ENCODE peak calls at places on chromosomes 2 and 18, in four cellular contexts. Q, P, J and A are unnamed samples. For H3K9me3, the result is how much of the 10 kb centered on the place peaks cover.

GRCh38 chr2:235165136-235165535 is 213.3 kb downstream of the SH3BP4 start:
- DNase-seq in P (no peak), Q (no peak), J (no peak), A (no peak)

GRCh38 chr2:70104231-70105111 is 17.2 kb downstream of the PCBP1 start:
- DNase-seq in P (no peak), J (no peak), Q (peak), A (no peak)

GRCh38 chr18:45398448-45398847 is 216.8 kb upstream of the SLC14A2 start:
- DNase-seq in J (no peak), P (no peak), Q (no peak), A (no peak)

GRCh38 chr18:2857491-2858063 is 10.8 kb downstream of the EMILIN2 start:
- DNase-seq in J (peak), Q (peak), P (no peak), A (no peak)

GRCh38 chr2:230124792-230125452 is 56.2 kb upstream of the SLC16A14 start:
- DNase-seq in J (peak), Q (no peak), P (no peak), A (no peak)

GRCh38 chr2:132731431-132731830 is 61.4 kb upstream of the LYPD1 start:
- DNase-seq in Q (no peak), J (no peak), P (no peak), A (no peak)

GRCh38 chr2:68375522-68376040 is 10.5 kb downstream of the PLEK start:
- DNase-seq in P (no peak), J (no peak), Q (no peak), A (no peak)

GRCh38 chr2:48423376-48423775 is 106.6 kb upstream of the STON1 start:
- DNase-seq in Q (no peak), J (no peak), P (no peak), A (no peak)

GRCh38 chr2:219001577-219002394 is 8.6 kb upstream of the CRYBA2 start:
- DNase-seq in J (peak), Q (peak), P (no peak), A (peak)

GRCh38 chr2:186422226-186422625 is 63.8 kb upstream of the ZC3H15 start:
- DNase-seq in P (no peak), Q (no peak), J (no peak), A (peak)

GRCh38 chr2:216643986-216644662 is 10.9 kb downstream of the IGFBP2 start:
- DNase-seq in J (no peak), P (no peak), Q (no peak), A (no peak)

GRCh38 chr18:12597775-12598174 is 60.1 kb downstream of the SPIRE1 start:
- DNase-seq in P (no peak), Q (peak), J (peak), A (peak)

GRCh38 chr2:1454346-1454745 is 41.1 kb downstream of the TPO start:
- DNase-seq in J (no peak), Q (no peak), P (no peak), A (no peak)

GRCh38 chr18:45503988-45504387 is 111.3 kb upstream of the SLC14A2 start:
- DNase-seq in Q (no peak), P (no peak), J (no peak), A (no peak)

GRCh38 chr2:8636691-8637636 is 44.9 kb upstream of the ID2 start:
- DNase-seq in P (no peak), J (peak), Q (peak), A (no peak)

GRCh38 chr18:58363767-58364540 is 264.9 kb downstream of the ALPK2 start:
- DNase-seq in Q (no peak), J (no peak), P (no peak), A (no peak)

GRCh38 chr18:74906189-74906588 is 302.8 kb downstream of the PTGR3 start:
- DNase-seq in P (no peak), Q (no peak), J (no peak), A (no peak)

GRCh38 chr2:98727369-98727749 is 3.6 kb downstream of the MGAT4A start:
- DNase-seq in J (no peak), P (no peak), Q (no peak), A (no peak)

GRCh38 chr2:231334981-231335380 is 60.5 kb upstream of the B3GNT7 start:
- DNase-seq in P (no peak), J (no peak), Q (no peak), A (no peak)

GRCh38 chr2:100182494-100183355 is 40.3 kb upstream of the AFF3 start:
- DNase-seq in P (no peak), Q (no peak), J (no peak), A (peak)

GRCh38 chr18:12659904-12660605 is 2.1 kb upstream of the SPIRE1 start:
- DNase-seq in P (peak), Q (peak), J (no peak), A (no peak)

GRCh38 chr2:43142921-43143438 is 83.4 kb downstream of the ZFP36L2 start:
- DNase-seq in Q (peak), P (peak), J (no peak), A (no peak)

GRCh38 chr2:11683966-11684365 is 14.0 kb upstream of the NTSR2 start:
- DNase-seq in J (no peak), P (no peak), Q (no peak), A (no peak)

GRCh38 chr2:38932586-38932985 is 42.9 kb downstream of the ARHGEF33 start:
- DNase-seq in P (no peak), J (no peak), Q (no peak), A (no peak)

GRCh38 chr18:13137041-13137938 is 81.3 kb upstream of the LDLRAD4 start:
- DNase-seq in Q (peak), J (peak), P (peak), A (no peak)

GRCh38 chr2:44172576-44172975 is 3.9 kb downstream of the PPM1B start:
- DNase-seq in J (no peak), P (no peak), Q (no peak), A (no peak)

GRCh38 chr2:62443886-62444285 is 62.1 kb downstream of the TMEM17 start:
- DNase-seq in P (no peak), J (no peak), Q (peak), A (no peak)

GRCh38 chr2:29923110-29923721 is 1.8 kb upstream of the ALK start:
- DNase-seq in P (peak), Q (peak), J (peak), A (peak)

GRCh38 chr2:157032019-157032418 is 225.5 kb upstream of the GALNT5 start:
- DNase-seq in Q (no peak), J (no peak), P (no peak), A (no peak)

GRCh38 chr2:164842624-164842966 is 972 bp upstream of the COBLL1 start:
- DNase-seq in Q (no peak), J (no peak), P (no peak), A (no peak)

GRCh38 chr18:51044928-51045587 is 15.0 kb downstream of the SMAD4 start:
- DNase-seq in P (no peak), Q (peak), J (no peak), A (no peak)

GRCh38 chr2:165369936-165370296 is 99.6 kb upstream of the CSRNP3 start:
- DNase-seq in Q (no peak), J (no peak), P (no peak), A (no peak)

GRCh38 chr2:96138146-96139145 is at the start of gene ASTL:
- DNase-seq in Q (peak), P (peak), J (peak), A (no peak)

GRCh38 chr18:50473896-50474295 is 86.0 kb upstream of the MAPK4 start:
- DNase-seq in P (no peak), J (no peak), Q (no peak), A (no peak)

GRCh38 chr18:36729197-36729596 is 99.6 kb downstream of the TPGS2 start:
- DNase-seq in J (no peak), Q (no peak), P (no peak), A (no peak)

GRCh38 chr18:76647322-76647721 is 152.3 kb upstream of the ZNF516 start:
- DNase-seq in J (no peak), P (no peak), Q (no peak), A (no peak)

GRCh38 chr18:54239091-54239490 is 14.6 kb upstream of the MBD2 start:
- DNase-seq in Q (no peak), P (no peak), J (no peak), A (no peak)

GRCh38 chr18:74454279-74454741 is 2.8 kb downstream of the DIPK1C start:
- DNase-seq in J (no peak), Q (no peak), P (no peak), A (no peak)

GRCh38 chr18:66872277-66872676 is 268.4 kb upstream of the CDH19 start:
- DNase-seq in J (no peak), Q (no peak), P (no peak), A (no peak)

GRCh38 chr18:22998336-22998735 is 65.2 kb downstream of the RBBP8 start:
- DNase-seq in P (no peak), Q (no peak), J (no peak), A (no peak)

GRCh38 chr18:23003289-23003688 is 70.2 kb downstream of the RBBP8 start:
- DNase-seq in J (no peak), Q (no peak), P (no peak), A (no peak)

GRCh38 chr18:22999647-23000046 is 66.5 kb downstream of the RBBP8 start:
- DNase-seq in J (no peak), Q (no peak), P (no peak), A (no peak)

DNA sequence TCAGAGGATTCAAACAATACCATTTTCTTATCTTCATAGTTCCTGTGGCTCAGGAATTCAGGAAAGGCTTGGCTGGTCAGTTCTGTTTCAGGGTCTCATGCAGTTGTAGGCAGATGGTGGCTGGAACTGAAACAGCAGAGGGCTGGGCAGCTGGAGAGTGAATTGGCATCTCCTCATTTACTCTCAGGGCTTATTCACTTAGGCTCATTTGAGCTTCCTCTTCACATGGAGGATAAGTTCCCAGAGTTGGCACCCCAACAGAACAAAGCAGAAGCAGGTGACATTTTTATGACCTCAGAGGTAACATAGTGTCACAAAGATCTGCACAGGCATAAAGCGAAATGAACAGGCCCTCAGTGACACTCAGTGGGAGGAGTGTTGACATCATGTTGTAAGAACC is 66.1 kb downstream of the RBBP8 start:
- DNase-seq in P (no peak), J (no peak), Q (no peak), A (no peak)
- H3K9me3 ChIP-seq in P (under half), J (under half), Q (under half), A (under half)

DNA sequence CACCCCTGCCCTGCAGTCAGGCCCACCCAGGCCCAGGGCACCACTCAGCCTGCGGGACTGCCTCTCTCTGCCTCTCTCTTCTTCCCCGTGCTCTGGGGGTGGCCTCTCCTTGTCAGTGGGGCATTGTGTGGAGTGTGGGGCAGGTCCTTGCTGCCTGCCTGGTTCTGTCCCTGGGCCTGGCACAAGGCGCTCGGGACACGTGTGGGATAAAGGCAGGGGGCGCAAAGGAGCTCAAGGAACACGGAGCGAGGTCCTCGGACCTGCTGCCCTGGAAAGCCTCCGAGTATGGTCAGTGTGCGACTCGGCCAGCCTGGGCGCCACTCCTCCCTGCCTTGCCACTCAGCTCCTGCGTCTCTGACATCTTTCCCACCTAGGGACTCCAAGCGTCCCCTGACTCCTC is 262.2 kb downstream of the HDAC4 start:
- DNase-seq in J (no peak), P (no peak), Q (no peak), A (no peak)
- TF ChIP-seq CTCF in J (no peak), P (no peak), Q (no peak), A (no peak)

GRCh38 chr18:10453885-10454772 is at the start of gene APCDD1:
- DNase-seq in P (peak), J (peak), Q (peak), A (peak)
- H3K4me3 ChIP-seq in P (no peak), J (peak), Q (peak), A (peak)

DNA sequence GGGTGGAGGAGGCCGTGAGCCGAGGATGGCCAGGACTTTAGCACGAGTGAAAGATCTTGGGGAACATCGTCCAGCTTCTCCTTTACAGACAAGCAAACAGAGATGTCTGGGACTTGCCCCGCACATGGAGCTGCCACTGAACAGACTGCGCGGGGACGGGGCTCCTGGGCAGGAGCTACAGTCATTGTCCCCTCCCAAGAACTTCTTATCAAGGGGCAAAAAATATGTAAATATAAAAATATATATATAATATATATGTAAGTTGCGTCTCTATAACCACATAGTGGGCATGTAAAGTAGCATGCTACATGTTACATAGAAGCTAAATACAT is 245.0 kb upstream of the SALL3 start:
- DNase-seq in Q (no peak), J (no peak), P (no peak), A (no peak)
- H3K9me3 ChIP-seq in Q (under half), J (under half), P (under half), A (under half)

GRCh38 chr2:198807131-198807530 is 650.6 kb downstream of the SATB2 start:
- DNase-seq in Q (no peak), J (no peak), P (no peak), A (no peak)
- TF ChIP-seq CTCF in Q (no peak), J (no peak), P (no peak), A (no peak)

DNA sequence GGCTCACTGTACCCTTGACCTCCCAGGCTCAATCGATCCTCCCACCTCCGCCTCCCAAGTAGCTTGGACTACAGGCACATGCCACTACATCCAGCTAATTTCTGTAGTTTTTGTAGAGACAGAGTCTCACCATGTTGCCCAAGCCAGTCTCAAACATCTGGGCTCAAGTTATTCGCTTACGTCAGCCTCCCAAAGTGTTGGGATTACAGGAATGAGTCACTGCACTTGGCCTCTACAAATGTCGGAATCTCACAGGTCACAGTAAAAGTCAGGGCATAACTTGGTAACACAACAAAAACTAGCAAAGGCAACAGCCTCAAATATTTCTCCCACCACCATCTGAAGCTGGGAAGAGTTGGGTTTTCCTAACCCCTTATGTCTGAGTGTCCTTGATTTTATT is 25.3 kb downstream of the SCG2 start:
- DNase-seq in P (no peak), Q (no peak), J (no peak), A (no peak)
- H3K4me3 ChIP-seq in P (no peak), Q (no peak), J (no peak), A (no peak)

DNA sequence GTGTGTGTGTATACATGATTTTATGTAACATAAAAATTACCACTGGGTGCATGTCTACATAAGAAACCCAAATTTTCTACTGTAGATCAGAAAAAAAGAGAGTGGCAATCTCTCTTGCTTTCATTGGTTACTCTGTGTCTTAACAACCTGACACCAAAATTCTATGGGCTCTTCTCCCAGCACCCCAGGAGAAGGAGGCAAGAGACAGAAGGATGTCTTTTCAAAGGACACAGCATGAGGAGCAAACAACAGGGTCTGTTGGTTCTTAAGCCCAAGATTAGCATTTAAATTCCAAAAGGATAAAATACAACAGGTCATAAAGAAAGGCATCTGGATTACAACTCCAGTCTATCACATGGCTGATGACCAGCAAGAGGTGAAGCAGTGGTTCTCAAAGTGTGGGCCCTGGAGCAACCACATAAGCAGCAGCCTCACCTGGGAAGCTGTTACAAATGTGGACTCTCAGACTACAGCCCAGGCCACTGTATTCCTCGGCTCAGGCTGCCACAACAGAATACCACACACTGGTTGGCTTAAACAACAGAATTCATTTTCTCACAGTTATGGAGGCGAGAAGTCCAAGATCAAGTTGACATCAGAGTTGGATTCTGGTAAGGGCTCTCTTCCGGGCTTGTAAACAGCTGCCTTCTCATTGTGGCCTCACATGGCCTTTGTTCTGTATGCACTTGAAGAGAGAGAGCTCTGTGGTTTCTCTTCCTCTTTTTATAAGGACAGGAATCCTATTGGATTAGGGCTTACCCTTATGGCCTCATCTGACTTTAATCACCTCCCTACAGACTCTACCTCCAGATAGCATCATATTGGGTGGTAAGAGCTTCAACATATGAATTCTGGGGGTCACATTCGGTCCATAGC is 79.8 kb upstream of the RNF152 start:
- DNase-seq in J (no peak), Q (no peak), P (no peak), A (no peak)
- H3K9me3 ChIP-seq in J (under half), Q (under half), P (under half), A (under half)